ENCODE peak calls at places on chromosomes 2 and 18, in ten cellular contexts. T is right lobe of liver, L is suprapubic skin, E is thyroid gland, X is A549, F is spleen, C is H1, I is tibial nerve, U is esophagus muscularis mucosa, P is transverse colon. O is an unnamed sample.

GRCh38 chr2:121285077-121285449 is at the start of gene TFCP2L1:
- DNase-seq in T (no peak), L (no peak), E (peak; percentile 81), X (peak; percentile 43), F (no peak), C (peak; percentile 27), I (no peak), U (no peak), P (peak; percentile 82), O (peak; percentile 24)

GRCh38 chr18:662197-662596 is 4.7 kb downstream of the TYMS start:
- DNase-seq in T (no peak), L (no peak), E (no peak), X (no peak), F (no peak), C (no peak), I (no peak), U (no peak), P (no peak), O (no peak)

GRCh38 chr2:51601706-51602105 is 569.8 kb upstream of the NRXN1 start:
- DNase-seq in T (no peak), L (no peak), E (no peak), X (no peak), F (no peak), C (no peak), I (no peak), U (no peak), P (no peak), O (no peak)

GRCh38 chr2:213232649-213233437 is 51.4 kb upstream of the SPAG16 start:
- DNase-seq in T (no peak), L (no peak), E (peak; percentile 5), X (no peak), F (peak; percentile 78), C (no peak), I (no peak), U (no peak), P (no peak), O (no peak)

GRCh38 chr2:237723613-237724012 is 75.0 kb upstream of the RBM44 start:
- DNase-seq in T (no peak), L (no peak), E (no peak), X (peak; percentile 72), F (no peak), C (no peak), I (no peak), U (no peak), P (peak; percentile 90), O (peak; percentile 85)

GRCh38 chr2:173104156-173104555 is 28.5 kb downstream of the MAP3K20 start:
- DNase-seq in T (no peak), L (no peak), E (no peak), X (no peak), F (no peak), C (no peak), I (no peak), U (no peak), P (no peak), O (no peak)

GRCh38 chr2:34229998-34230397 is 630.9 kb upstream of the FAM98A start:
- DNase-seq in T (no peak), L (no peak), E (peak; percentile 28), X (no peak), F (no peak), C (no peak), I (no peak), U (no peak), P (no peak), O (no peak)

GRCh38 chr18:6557470-6558245 is 142.9 kb upstream of the L3MBTL4 start:
- DNase-seq in T (no peak), L (peak; percentile 70), E (no peak), X (no peak), F (no peak), C (no peak), I (peak; percentile 29), U (peak; percentile 82), P (no peak), O (no peak)

GRCh38 chr2:63763336-63764056 is 78.2 kb upstream of the UGP2 start:
- DNase-seq in T (peak; percentile 57), L (no peak), E (no peak), X (no peak), F (no peak), C (no peak), I (peak; percentile 14), U (no peak), P (no peak), O (no peak)

GRCh38 chr2:160220545-160221009 is 20.5 kb upstream of the ITGB6 start:
- DNase-seq in T (no peak), L (no peak), E (no peak), X (no peak), F (no peak), C (no peak), I (no peak), U (no peak), P (no peak), O (no peak)

GRCh38 chr18:77062518-77063003 is 70.0 kb downstream of the MBP start:
- DNase-seq in T (no peak), L (no peak), E (peak; percentile 37), X (no peak), F (no peak), C (no peak), I (no peak), U (no peak), P (no peak), O (no peak)

GRCh38 chr2:73210696-73211095 is 3.3 kb upstream of the SMYD5 start:
- DNase-seq in T (no peak), L (no peak), E (no peak), X (no peak), F (peak; percentile 52), C (no peak), I (no peak), U (no peak), P (no peak), O (no peak)

GRCh38 chr2:46010925-46011490 is 286.2 kb upstream of the EPAS1 start:
- DNase-seq in T (no peak), L (no peak), E (no peak), X (peak; percentile 62), F (no peak), C (no peak), I (no peak), U (no peak), P (no peak), O (peak; percentile 52)

DNA sequence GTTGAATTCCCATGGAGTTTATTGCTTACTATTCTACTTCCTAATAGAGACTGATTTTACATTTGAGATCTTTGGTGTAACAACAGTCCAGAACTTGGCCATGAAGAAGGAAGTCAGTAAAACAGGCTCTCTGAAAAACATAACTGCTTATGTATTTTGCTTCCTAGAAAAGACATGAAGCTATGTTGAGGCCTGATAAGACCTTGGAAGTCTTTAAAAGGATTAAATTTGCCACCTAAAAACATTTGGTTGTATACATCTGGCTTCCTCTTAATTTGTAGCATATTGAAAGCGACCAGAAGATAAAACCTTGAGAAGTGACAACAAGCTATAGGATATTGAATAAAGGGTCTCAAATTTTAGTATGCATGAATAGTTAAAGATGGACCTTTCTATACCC is 36.4 kb downstream of the PTRHD1 start:
- DNase-seq in T (no peak), L (no peak), E (no peak), X (no peak), F (no peak), C (no peak), I (no peak), U (no peak), P (no peak), O (no peak)
- TF ChIP-seq POLR2A in T (no peak), L (no peak), E (no peak), X (no peak), F (no peak), C (no peak), I (no peak), U (no peak), P (no peak), O (no peak)

GRCh38 chr2:117814417-117815264 is at the start of gene DDX18:
- DNase-seq in T (peak; percentile 98), L (peak; percentile 98), E (peak; percentile 96), X (peak; percentile 98), F (peak; percentile 98), C (peak; percentile 89), I (peak; percentile 92), U (peak; percentile 99), P (peak; percentile 98), O (peak; percentile 98)
- TF ChIP-seq POLR2A in T (peak; percentile 72), L (peak; percentile 70), E (peak; percentile 59), X (peak; percentile 75), F (no peak), C (peak; percentile 33), I (peak; percentile 52), U (no peak), P (peak; percentile 68), O (peak; percentile 86)

GRCh38 chr2:201257941-201258665 is 2.2 kb upstream of the CASP8 start:
- DNase-seq in T (peak; percentile 74), L (peak; percentile 88), E (peak; percentile 92), X (peak; percentile 86), F (peak; percentile 94), C (no peak), I (peak; percentile 17), U (peak; percentile 92), P (peak; percentile 92), O (peak; percentile 76)
- TF ChIP-seq POLR2A in T (peak; percentile 43), L (no peak), E (peak; percentile 47), X (no peak), F (no peak), C (no peak), I (no peak), U (peak; percentile 17), P (peak; percentile 62), O (peak; percentile 64)

GRCh38 chr2:191245046-191245868 is at the start of gene MYO1B:
- DNase-seq in T (peak; percentile 92), L (peak; percentile 72), E (peak; percentile 84), X (peak; percentile 89), F (peak; percentile 87), C (peak; percentile 39), I (peak; percentile 17), U (peak; percentile 90), P (peak; percentile 82), O (peak; percentile 22)

GRCh38 chr2:191249131-191249813 is 4.1 kb downstream of the MYO1B start:
- DNase-seq in T (no peak), L (no peak), E (no peak), X (no peak), F (no peak), C (no peak), I (no peak), U (no peak), P (no peak), O (no peak)

GRCh38 chr2:191245869-191246531 is 796 bp downstream of the MYO1B start:
- DNase-seq in T (peak; percentile 82), L (peak; percentile 84), E (peak; percentile 65), X (peak; percentile 71), F (peak; percentile 79), C (peak; percentile 57), I (no peak), U (no peak), P (peak; percentile 69), O (no peak)

GRCh38 chr2:191246820-191247380 is 1.7 kb downstream of the MYO1B start:
- DNase-seq in T (no peak), L (no peak), E (no peak), X (no peak), F (no peak), C (no peak), I (no peak), U (no peak), P (no peak), O (no peak)

DNA sequence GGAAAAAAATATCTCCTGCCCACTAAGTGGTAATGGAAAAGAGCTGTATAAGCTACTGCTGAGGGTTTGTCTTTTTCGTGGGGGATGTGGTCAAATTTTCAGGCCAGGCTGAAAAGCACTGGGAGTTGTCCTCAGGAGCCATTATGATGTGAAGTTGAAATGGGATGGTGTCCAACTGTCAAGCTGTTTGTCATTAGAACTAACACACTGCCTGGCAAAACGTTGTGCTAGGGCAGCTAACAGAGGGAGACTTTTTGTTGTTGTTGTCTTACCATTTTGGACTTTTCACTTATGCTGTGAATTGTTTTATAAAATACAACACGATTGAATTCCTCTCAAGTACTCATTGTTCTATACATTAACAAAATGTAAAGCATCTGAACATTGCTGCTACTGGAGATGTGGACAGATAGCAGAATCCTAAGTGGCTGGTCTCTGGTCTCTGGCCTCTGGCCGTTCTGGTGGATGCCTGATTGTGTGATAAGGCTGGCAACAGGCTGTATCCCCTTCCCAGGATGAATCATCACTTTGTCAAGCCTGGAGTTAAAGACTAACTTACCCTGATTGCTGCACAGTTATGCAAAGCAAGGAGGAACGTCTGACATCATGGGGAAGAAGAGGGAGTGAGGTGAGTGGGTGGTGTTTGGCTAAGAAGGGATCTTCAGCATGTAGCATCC is 2.3 kb downstream of the MYO1B start:
- DNase-seq in T (peak; percentile 73), L (no peak), E (no peak), X (peak; percentile 89), F (no peak), C (peak; percentile 13), I (no peak), U (no peak), P (no peak), O (no peak)
- TF ChIP-seq POLR2A in T (peak; percentile 71), L (no peak), E (no peak), X (no peak), F (no peak), C (no peak), I (no peak), U (no peak), P (no peak), O (no peak)

O was measured in erythroblast.